ENCODE peak calls at places on chromosomes 6 and 20, in ten cellular contexts. Q is prostate gland; T is T-helper 17 cell; B is HT1080; E is stimulated activated CD8-positive, alpha-beta memory T cell treated with anti-CD3 and anti-CD28 coated beads, Interleukin-2, amount 100 ng/mL, for 1 hour; F is brain microvascular endothelial cell; H is GM23338; N is activated T-cell treated with anti-CD3 and anti-CD28 coated beads, Interleukin-2, amount 50 U/mL, for 4 hours; X is iris pigment epithelial cell; V is K562. G is an unnamed sample.

GRCh38 chr6:52499026-52499425 is 77.8 kb downstream of the TRAM2 start:
- DNase-seq in Q (no peak), T (no peak), B (peak; percentile 64), E (no peak), F (no peak), H (peak; percentile 13), N (no peak), X (no peak), V (no peak), G (peak; percentile 36)

GRCh38 chr6:156757849-156758248 is 19.3 kb upstream of the ARID1B start:
- DNase-seq in Q (no peak), T (no peak), B (no peak), E (no peak), F (no peak), H (no peak), N (no peak), X (no peak), V (no peak), G (no peak)

GRCh38 chr6:41884957-41885356 is 10.2 kb downstream of the USP49 start:
- DNase-seq in Q (no peak), T (no peak), B (no peak), E (no peak), F (no peak), H (no peak), N (no peak), X (no peak), V (no peak), G (no peak)

GRCh38 chr6:39853604-39854003 is 61.4 kb downstream of the DAAM2 start:
- DNase-seq in Q (no peak), T (no peak), B (no peak), E (no peak), F (no peak), H (no peak), N (no peak), X (no peak), V (no peak), G (no peak)

GRCh38 chr6:131372535-131372934 is 200.5 kb upstream of the ARG1 start:
- DNase-seq in Q (no peak), T (no peak), B (no peak), E (no peak), F (no peak), H (no peak), N (no peak), X (peak; percentile 2), V (no peak), G (no peak)

GRCh38 chr20:41318271-41318649 is 729 bp upstream of the ZHX3 start:
- DNase-seq in Q (no peak), T (no peak), B (no peak), E (no peak), F (no peak), H (no peak), N (no peak), X (no peak), V (no peak), G (no peak)

GRCh38 chr6:137233561-137234504 is 14.6 kb upstream of the IFNGR1 start:
- DNase-seq in Q (peak; percentile 12), T (no peak), B (peak; percentile 84), E (no peak), F (peak; percentile 69), H (no peak), N (no peak), X (peak; percentile 93), V (peak; percentile 21), G (no peak)

GRCh38 chr20:14780508-14780907 is 443.1 kb upstream of the FLRT3 start:
- DNase-seq in Q (no peak), T (no peak), B (no peak), E (no peak), F (no peak), H (no peak), N (no peak), X (no peak), V (no peak), G (no peak)

GRCh38 chr6:151005896-151006632 is 140.6 kb downstream of the MTHFD1L start:
- DNase-seq in Q (no peak), T (no peak), B (no peak), E (no peak), F (no peak), H (no peak), N (no peak), X (no peak), V (no peak), G (no peak)

GRCh38 chr6:64013061-64013410 is 377.4 kb downstream of the PHF3 start:
- DNase-seq in Q (no peak), T (no peak), B (no peak), E (no peak), F (no peak), H (no peak), N (no peak), X (peak; percentile 1), V (no peak), G (no peak)

GRCh38 chr6:95545226-95545625 is 32.1 kb upstream of the MANEA start:
- DNase-seq in Q (no peak), T (no peak), B (no peak), E (no peak), F (no peak), H (no peak), N (no peak), X (no peak), V (no peak), G (peak; percentile 29)

GRCh38 chr6:138953451-138953850 is 34.6 kb downstream of the REPS1 start:
- DNase-seq in Q (no peak), T (no peak), B (peak; percentile 81), E (no peak), F (no peak), H (no peak), N (no peak), X (peak; percentile 53), V (no peak), G (no peak)

GRCh38 chr6:167888098-167888497 is 61.4 kb downstream of the AFDN start:
- DNase-seq in Q (no peak), T (no peak), B (no peak), E (no peak), F (no peak), H (no peak), N (no peak), X (no peak), V (no peak), G (no peak)

GRCh38 chr6:111759836-111760785 is 113.1 kb downstream of the FYN start:
- DNase-seq in Q (no peak), T (no peak), B (no peak), E (no peak), F (peak; percentile 88), H (peak; percentile 36), N (no peak), X (peak; percentile 93), V (no peak), G (no peak)

GRCh38 chr20:46580613-46581012 is 30.2 kb upstream of the OCSTAMP start:
- DNase-seq in Q (no peak), T (no peak), B (no peak), E (no peak), F (no peak), H (no peak), N (no peak), X (no peak), V (no peak), G (no peak)

GRCh38 chr20:41380551-41381262 is 14.1 kb upstream of the EMILIN3 start:
- DNase-seq in Q (no peak), T (no peak), B (peak; percentile 10), E (no peak), F (no peak), H (no peak), N (no peak), X (no peak), V (no peak), G (no peak)

GRCh38 chr20:11375966-11376365 is 541.7 kb upstream of the BTBD3 start:
- DNase-seq in Q (no peak), T (no peak), B (no peak), E (no peak), F (no peak), H (no peak), N (no peak), X (peak; percentile 71), V (no peak), G (no peak)

GRCh38 chr6:34369385-34369784 is 23.1 kb downstream of the NUDT3 start:
- DNase-seq in Q (no peak), T (no peak), B (no peak), E (no peak), F (no peak), H (no peak), N (no peak), X (no peak), V (no peak), G (no peak)

GRCh38 chr6:56984374-56984773 is 29.5 kb downstream of the BEND6 start:
- DNase-seq in Q (no peak), T (no peak), B (no peak), E (no peak), F (no peak), H (no peak), N (no peak), X (peak; percentile 75), V (no peak), G (no peak)

GRCh38 chr20:38969708-38970107 is 7.6 kb downstream of the DHX35 start:
- DNase-seq in Q (no peak), T (no peak), B (no peak), E (no peak), F (peak; percentile 31), H (no peak), N (no peak), X (peak; percentile 31), V (no peak), G (no peak)

GRCh38 chr6:15798856-15799255 is 136.0 kb upstream of the DTNBP1 start:
- DNase-seq in Q (no peak), T (no peak), B (no peak), E (no peak), F (no peak), H (no peak), N (no peak), X (no peak), V (no peak), G (no peak)

GRCh38 chr6:87588756-87589407 is 905 bp downstream of the RARS2 start:
- DNase-seq in Q (no peak), T (no peak), B (no peak), E (no peak), F (no peak), H (no peak), N (no peak), X (no peak), V (no peak), G (no peak)

GRCh38 chr6:10720229-10720959 is 2.5 kb upstream of the TMEM14C start:
- DNase-seq in Q (no peak), T (peak; percentile 50), B (peak; percentile 20), E (peak; percentile 26), F (no peak), H (no peak), N (peak; percentile 47), X (peak; percentile 24), V (no peak), G (peak; percentile 11)

GRCh38 chr20:46807998-46808397 is 86.6 kb upstream of the EYA2 start:
- DNase-seq in Q (no peak), T (no peak), B (no peak), E (no peak), F (no peak), H (no peak), N (no peak), X (no peak), V (no peak), G (no peak)

GRCh38 chr20:43857127-43857526 is 57.5 kb upstream of the TOX2 start:
- DNase-seq in Q (no peak), T (no peak), B (no peak), E (no peak), F (no peak), H (no peak), N (no peak), X (no peak), V (no peak), G (no peak)

GRCh38 chr20:48932375-48932941 is 10.9 kb downstream of the ARFGEF2 start:
- DNase-seq in Q (no peak), T (no peak), B (peak; percentile 78), E (no peak), F (no peak), H (no peak), N (no peak), X (no peak), V (no peak), G (no peak)

GRCh38 chr6:137764464-137764863 is 102.6 kb upstream of the TNFAIP3 start:
- DNase-seq in Q (no peak), T (no peak), B (peak; percentile 86), E (no peak), F (peak; percentile 67), H (no peak), N (no peak), X (peak; percentile 86), V (no peak), G (no peak)

GRCh38 chr6:89375427-89375868 is 22.9 kb upstream of the UBE2J1 start:
- DNase-seq in Q (peak; percentile 13), T (peak; percentile 15), B (no peak), E (peak; percentile 36), F (no peak), H (peak; percentile 95), N (peak; percentile 41), X (peak; percentile 41), V (no peak), G (peak; percentile 59)